ENCODE peak calls at places on chromosomes 4 and X, in six cellular contexts. J is retina; L is adipocyte; O is stimulated activated CD4-positive, alpha-beta T cell treated with anti-CD3 and anti-CD28 coated beads, Interleukin-2, amount 100 ng/mL, for 48 hours; M is ureter; T is stimulated activated CD8-positive, alpha-beta memory T cell treated with anti-CD3 and anti-CD28 coated beads, Interleukin-2, amount 100 ng/mL, for 48 hours. W is an unnamed sample.

GRCh38 chrX:107701493-107702121 is 73.3 kb downstream of the PRPS1 start:
- DNase-seq in O (no peak), T (no peak), J (no peak), M (peak; percentile 33), L (no peak), W (no peak)

GRCh38 chrX:56733459-56734046 is 4.5 kb downstream of the NBDY start:
- DNase-seq in T (peak; percentile 8), M (peak; percentile 61), L (peak; percentile 80), J (peak; percentile 37), O (peak; percentile 44), W (peak; percentile 76)

GRCh38 chrX:72245461-72246089 is 6.7 kb upstream of the ERCC6L start:
- DNase-seq in J (peak; percentile 53), M (peak; percentile 52), L (peak; percentile 73), T (no peak), O (peak; percentile 37), W (peak; percentile 76)

GRCh38 chrX:39309721-39310152 is 508.5 kb downstream of the MID1IP1 start:
- DNase-seq in M (no peak), L (no peak), T (no peak), J (no peak), O (peak; percentile 20), W (peak; percentile 78)

GRCh38 chr4:182179105-182179504 is 64.1 kb upstream of the TENM3 start:
- DNase-seq in M (no peak), L (peak; percentile 67), J (no peak), T (no peak), O (no peak), W (no peak)

GRCh38 chr4:110085131-110085530 is 113.3 kb downstream of the ELOVL6 start:
- DNase-seq in J (no peak), M (peak; percentile 66), T (no peak), O (no peak), L (no peak), W (peak; percentile 64)

GRCh38 chr4:87236851-87237250 is 16.4 kb upstream of the KLHL8 start:
- DNase-seq in O (no peak), L (no peak), J (no peak), T (no peak), M (no peak), W (no peak)

GRCh38 chr4:174358823-174359222 is 75.1 kb downstream of the CEP44 start:
- DNase-seq in O (no peak), L (peak; percentile 55), J (no peak), M (no peak), T (no peak), W (no peak)

GRCh38 chr4:99763635-99764101 is 53.0 kb upstream of the DAPP1 start:
- DNase-seq in M (no peak), J (no peak), L (peak; percentile 90), O (no peak), T (no peak), W (no peak)

GRCh38 chr4:38381788-38382187 is 282.2 kb upstream of the KLF3 start:
- DNase-seq in T (no peak), L (peak; percentile 22), O (no peak), J (no peak), M (no peak), W (no peak)

GRCh38 chr4:39048291-39048690 is 13.7 kb upstream of the KLHL5 start:
- DNase-seq in O (no peak), M (no peak), J (no peak), T (no peak), L (no peak), W (no peak)

GRCh38 chr4:1241936-1242505 is 6.9 kb downstream of the CTBP1 start:
- DNase-seq in M (no peak), J (no peak), T (no peak), O (no peak), L (no peak), W (no peak)

GRCh38 chr4:132108784-132109183 is 1040.3 kb upstream of the PCDH10 start:
- DNase-seq in T (no peak), M (no peak), O (no peak), L (peak; percentile 73), J (no peak), W (no peak)

GRCh38 chrX:125248931-125249330 is 70.7 kb upstream of the TEX13C start:
- DNase-seq in T (no peak), M (no peak), O (no peak), L (no peak), J (no peak), W (no peak)

GRCh38 chr4:169017971-169018370 is 7.9 kb upstream of the CBR4 start:
- DNase-seq in O (no peak), T (no peak), L (no peak), M (no peak), J (peak; percentile 53), W (no peak)

GRCh38 chr4:174100910-174101309 is 182.6 kb downstream of the FBXO8 start:
- DNase-seq in O (no peak), L (no peak), M (no peak), T (no peak), J (no peak), W (no peak)

GRCh38 chr4:10055871-10056270 is 34.6 kb upstream of the SLC2A9 start:
- DNase-seq in L (no peak), J (no peak), M (peak; percentile 2), T (no peak), O (no peak), W (no peak)

GRCh38 chrX:152915541-152916241 is 17.8 kb downstream of the ZNF185 start:
- DNase-seq in L (peak; percentile 37), J (peak; percentile 71), M (no peak), T (no peak), O (no peak), W (no peak)